ENCODE peak calls at places on chromosomes 4 and X, in five cellular contexts. One of them, this sample, is unnamed.

GRCh38 chr4:127708985-127709384 is 21.2 kb upstream of the SLC25A31 start:
- DNase-seq in astrocyte of the spinal cord: peak
- DNase-seq in osteoblast: no peak
- DNase-seq in HFFc6: peak
- DNase-seq in AG04450: peak
- DNase-seq in this sample: peak

GRCh38 chrX:81377329-81377728 is 175.4 kb downstream of the SH3BGRL start:
- DNase-seq in astrocyte of the spinal cord: peak
- DNase-seq in osteoblast: no peak
- DNase-seq in HFFc6: peak
- DNase-seq in AG04450: peak
- DNase-seq in this sample: peak

GRCh38 chrX:34563809-34564208 is 93.3 kb downstream of the TMEM47 start:
- DNase-seq in astrocyte of the spinal cord: no peak
- DNase-seq in osteoblast: no peak
- DNase-seq in HFFc6: no peak
- DNase-seq in AG04450: no peak
- DNase-seq in this sample: peak

GRCh38 chr4:53100801-53101581 is 238.9 kb downstream of the RASL11B start:
- DNase-seq in astrocyte of the spinal cord: peak
- DNase-seq in osteoblast: peak
- DNase-seq in HFFc6: peak
- DNase-seq in AG04450: no peak
- DNase-seq in this sample: peak

GRCh38 chrX:40145670-40146470 is 48.1 kb upstream of the BCOR start:
- DNase-seq in astrocyte of the spinal cord: no peak
- DNase-seq in osteoblast: peak
- DNase-seq in HFFc6: no peak
- DNase-seq in AG04450: no peak
- DNase-seq in this sample: no peak

GRCh38 chr4:73603307-73603710 is 16.9 kb downstream of the RASSF6 start:
- DNase-seq in astrocyte of the spinal cord: peak
- DNase-seq in osteoblast: peak
- DNase-seq in HFFc6: no peak
- DNase-seq in AG04450: peak
- DNase-seq in this sample: peak

GRCh38 chrX:104136241-104137019 is 20.4 kb downstream of the SLC25A53 start:
- DNase-seq in astrocyte of the spinal cord: peak
- DNase-seq in osteoblast: peak
- DNase-seq in HFFc6: peak
- DNase-seq in AG04450: peak
- DNase-seq in this sample: peak

GRCh38 chrX:124030520-124030919 is 69.0 kb downstream of the STAG2 start:
- DNase-seq in astrocyte of the spinal cord: no peak
- DNase-seq in osteoblast: peak
- DNase-seq in HFFc6: no peak
- DNase-seq in AG04450: no peak
- DNase-seq in this sample: no peak

GRCh38 chr4:5574386-5574785 is 134.0 kb downstream of the EVC2 start:
- DNase-seq in astrocyte of the spinal cord: no peak
- DNase-seq in osteoblast: no peak
- DNase-seq in HFFc6: no peak
- DNase-seq in AG04450: no peak
- DNase-seq in this sample: no peak

GRCh38 chrX:150482537-150483217 is 85.7 kb upstream of the MTM1 start:
- DNase-seq in astrocyte of the spinal cord: peak
- DNase-seq in osteoblast: no peak
- DNase-seq in HFFc6: peak
- DNase-seq in AG04450: peak
- DNase-seq in this sample: peak

GRCh38 chr4:21801661-21802355 is 146.8 kb downstream of the KCNIP4 start:
- DNase-seq in astrocyte of the spinal cord: peak
- DNase-seq in osteoblast: peak
- DNase-seq in HFFc6: no peak
- DNase-seq in AG04450: no peak
- DNase-seq in this sample: no peak

GRCh38 chr4:165027762-165028402 is 3.9 kb upstream of the TRIM60 start:
- DNase-seq in astrocyte of the spinal cord: no peak
- DNase-seq in osteoblast: no peak
- DNase-seq in HFFc6: no peak
- DNase-seq in AG04450: no peak
- DNase-seq in this sample: peak

GRCh38 chr4:10204401-10205058 is 87.9 kb upstream of the WDR1 start:
- DNase-seq in astrocyte of the spinal cord: no peak
- DNase-seq in osteoblast: peak
- DNase-seq in HFFc6: peak
- DNase-seq in AG04450: no peak
- DNase-seq in this sample: no peak

GRCh38 chrX:31540313-31540712 is 468.5 kb upstream of the FTHL17 start:
- DNase-seq in astrocyte of the spinal cord: no peak
- DNase-seq in osteoblast: no peak
- DNase-seq in HFFc6: no peak
- DNase-seq in AG04450: no peak
- DNase-seq in this sample: no peak

GRCh38 chr4:69830529-69831269 is 29.2 kb downstream of the SULT1E1 start:
- DNase-seq in astrocyte of the spinal cord: peak
- DNase-seq in osteoblast: no peak
- DNase-seq in HFFc6: no peak
- DNase-seq in AG04450: no peak
- DNase-seq in this sample: peak

GRCh38 chr4:182142146-182143085 is 100.8 kb upstream of the TENM3 start:
- DNase-seq in astrocyte of the spinal cord: peak
- DNase-seq in osteoblast: peak
- DNase-seq in HFFc6: peak
- DNase-seq in AG04450: no peak
- DNase-seq in this sample: no peak

GRCh38 chr4:16745009-16745408 is 153.4 kb downstream of the LDB2 start:
- DNase-seq in astrocyte of the spinal cord: peak
- DNase-seq in osteoblast: peak
- DNase-seq in HFFc6: peak
- DNase-seq in AG04450: peak
- DNase-seq in this sample: peak

GRCh38 chrX:24025741-24026402 is 1.1 kb downstream of the KLHL15 start:
- DNase-seq in astrocyte of the spinal cord: peak
- DNase-seq in osteoblast: peak
- DNase-seq in HFFc6: peak
- DNase-seq in AG04450: peak
- DNase-seq in this sample: peak

GRCh38 chrX:39519213-39519544 is 578.6 kb downstream of the BCOR start:
- DNase-seq in astrocyte of the spinal cord: peak
- DNase-seq in osteoblast: no peak
- DNase-seq in HFFc6: no peak
- DNase-seq in AG04450: no peak
- DNase-seq in this sample: no peak

GRCh38 chr4:2051086-2051485 is 8.0 kb upstream of the NAT8L start:
- DNase-seq in astrocyte of the spinal cord: no peak
- DNase-seq in osteoblast: peak
- DNase-seq in HFFc6: no peak
- DNase-seq in AG04450: no peak
- DNase-seq in this sample: no peak

GRCh38 chr4:75289843-75290616 is 224.2 kb downstream of the RCHY1 start:
- DNase-seq in astrocyte of the spinal cord: no peak
- DNase-seq in osteoblast: peak
- DNase-seq in HFFc6: no peak
- DNase-seq in AG04450: no peak
- DNase-seq in this sample: peak

GRCh38 chr4:39655866-39656265 is 17.2 kb upstream of the SMIM14 start:
- DNase-seq in astrocyte of the spinal cord: no peak
- DNase-seq in osteoblast: peak
- DNase-seq in HFFc6: no peak
- DNase-seq in AG04450: no peak
- DNase-seq in this sample: no peak

GRCh38 chrX:109827772-109828171 is 94.7 kb upstream of the ACSL4 start:
- DNase-seq in astrocyte of the spinal cord: no peak
- DNase-seq in osteoblast: no peak
- DNase-seq in HFFc6: no peak
- DNase-seq in AG04450: no peak
- DNase-seq in this sample: no peak

GRCh38 chr4:77123403-77123802 is 33.6 kb upstream of the CCNG2 start:
- DNase-seq in astrocyte of the spinal cord: no peak
- DNase-seq in osteoblast: no peak
- DNase-seq in HFFc6: no peak
- DNase-seq in AG04450: no peak
- DNase-seq in this sample: no peak

DNA sequence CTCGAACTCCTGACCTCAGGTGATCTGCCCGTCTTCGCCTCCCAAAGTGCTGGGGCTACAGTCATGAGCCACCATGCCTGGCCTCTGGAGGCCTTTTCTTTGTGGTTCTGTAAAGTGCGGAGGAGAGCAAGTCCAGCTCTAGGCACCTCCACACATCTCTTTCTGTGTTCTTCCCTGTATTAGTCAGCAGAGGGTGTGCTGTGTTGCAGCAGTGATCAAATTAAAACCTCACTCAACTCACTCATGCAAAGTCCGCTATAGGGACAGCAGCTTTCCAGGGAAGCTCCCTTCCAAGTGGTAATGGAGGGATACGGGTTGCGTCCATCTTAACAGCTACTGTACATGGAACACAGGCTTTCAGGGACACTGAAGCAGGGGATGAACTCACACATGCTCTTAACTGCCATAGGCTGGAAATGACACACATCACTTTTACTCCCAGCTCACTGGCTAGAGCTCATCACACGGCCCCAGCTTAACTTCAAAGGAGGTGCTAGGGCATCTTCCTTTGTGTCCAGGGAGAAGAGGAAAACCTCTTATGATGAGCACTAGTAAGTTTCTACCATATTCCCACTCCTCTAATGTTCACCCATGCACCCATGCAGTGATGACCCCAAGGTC is 36.0 kb upstream of the CCNG2 start:
- DNase-seq in astrocyte of the spinal cord: no peak
- DNase-seq in osteoblast: peak
- DNase-seq in HFFc6: no peak
- DNase-seq in AG04450: no peak
- DNase-seq in this sample: no peak
- TF ChIP-seq CTCF in astrocyte of the spinal cord: no peak
- TF ChIP-seq CTCF in osteoblast: peak
- TF ChIP-seq CTCF in HFFc6: no peak
- TF ChIP-seq CTCF in AG04450: peak
- TF ChIP-seq CTCF in this sample: no peak

DNA sequence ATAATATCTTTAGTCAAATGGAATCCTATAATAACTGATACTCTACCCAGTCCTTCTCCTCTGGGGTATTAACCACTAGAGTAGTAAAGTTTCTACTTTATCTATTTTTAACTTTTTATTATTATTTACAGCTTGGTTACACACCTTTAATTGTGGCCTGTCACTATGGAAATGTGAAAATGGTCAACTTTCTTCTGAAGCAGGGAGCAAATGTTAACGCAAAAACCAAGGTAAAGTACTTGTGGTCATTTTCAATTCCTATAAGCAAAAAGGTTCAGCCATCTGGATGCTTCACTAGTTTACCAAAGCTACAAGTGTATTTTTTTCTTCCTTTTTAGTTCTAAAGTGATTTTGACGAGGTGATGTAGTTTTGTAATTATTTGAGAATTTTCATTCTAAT is 238.8 kb downstream of the ANK2 start:
- DNase-seq in astrocyte of the spinal cord: no peak
- DNase-seq in osteoblast: no peak
- DNase-seq in HFFc6: no peak
- DNase-seq in AG04450: no peak
- DNase-seq in this sample: no peak
- TF ChIP-seq CTCF in astrocyte of the spinal cord: no peak
- TF ChIP-seq CTCF in osteoblast: no peak
- TF ChIP-seq CTCF in HFFc6: no peak
- TF ChIP-seq CTCF in AG04450: no peak
- TF ChIP-seq CTCF in this sample: no peak

GRCh38 chr4:79599691-79600090 is 191.7 kb upstream of the GK2 start:
- DNase-seq in astrocyte of the spinal cord: no peak
- DNase-seq in osteoblast: no peak
- DNase-seq in HFFc6: no peak
- DNase-seq in AG04450: no peak
- DNase-seq in this sample: no peak
- TF ChIP-seq CTCF in astrocyte of the spinal cord: no peak
- TF ChIP-seq CTCF in osteoblast: no peak
- TF ChIP-seq CTCF in HFFc6: no peak
- TF ChIP-seq CTCF in AG04450: no peak
- TF ChIP-seq CTCF in this sample: no peak

DNA sequence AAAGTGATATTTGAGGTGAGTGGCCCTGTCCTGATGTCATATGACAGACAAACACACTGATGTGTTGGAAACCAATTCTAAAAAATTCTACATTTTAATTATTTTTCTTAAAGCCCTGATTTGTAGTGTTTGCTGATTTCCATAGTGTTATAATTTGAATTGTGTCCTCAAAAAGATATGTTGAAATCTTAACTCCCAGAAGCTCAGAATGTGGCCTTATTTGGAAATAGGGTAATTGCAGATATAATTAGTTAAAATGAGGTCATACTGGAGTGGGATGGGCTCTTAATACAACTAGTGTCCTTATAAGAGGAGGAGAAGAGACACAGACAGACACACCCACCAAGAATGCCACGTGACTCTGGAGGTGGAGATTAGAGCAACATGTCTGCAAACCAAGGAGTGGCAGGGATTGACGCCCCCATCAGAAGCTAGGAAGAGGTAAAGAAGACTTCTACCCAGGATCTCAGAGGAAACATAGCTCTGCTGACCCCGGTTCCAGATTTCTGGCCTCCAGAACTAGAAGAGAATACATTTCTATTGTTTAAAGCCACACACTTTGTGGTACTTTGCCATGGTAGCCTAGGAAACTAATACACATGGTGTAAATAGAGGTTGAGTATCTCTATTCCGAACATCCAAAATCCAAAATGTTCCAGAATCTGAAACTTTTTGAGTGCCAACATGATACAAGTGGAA is 70.5 kb upstream of the IRF2 start:
- DNase-seq in astrocyte of the spinal cord: no peak
- DNase-seq in osteoblast: no peak
- DNase-seq in HFFc6: no peak
- DNase-seq in AG04450: no peak
- DNase-seq in this sample: peak
- TF ChIP-seq CTCF in astrocyte of the spinal cord: no peak
- TF ChIP-seq CTCF in osteoblast: no peak
- TF ChIP-seq CTCF in HFFc6: no peak
- TF ChIP-seq CTCF in AG04450: no peak
- TF ChIP-seq CTCF in this sample: no peak

GRCh38 chr4:113760852-113761681 is 471 bp downstream of the CAMK2D start:
- DNase-seq in astrocyte of the spinal cord: peak
- DNase-seq in osteoblast: peak
- DNase-seq in HFFc6: peak
- DNase-seq in AG04450: no peak
- DNase-seq in this sample: peak

GRCh38 chr4:113760094-113760851 is 1.3 kb downstream of the CAMK2D start:
- DNase-seq in astrocyte of the spinal cord: peak
- DNase-seq in osteoblast: peak
- DNase-seq in HFFc6: peak
- DNase-seq in AG04450: no peak
- DNase-seq in this sample: peak

GRCh38 chr4:113762061-113762850 is 718 bp upstream of the CAMK2D start:
- DNase-seq in astrocyte of the spinal cord: peak
- DNase-seq in osteoblast: peak
- DNase-seq in HFFc6: peak
- DNase-seq in AG04450: peak
- DNase-seq in this sample: peak

GRCh38 chr4:113762851-113763172 is 1.3 kb upstream of the CAMK2D start:
- DNase-seq in astrocyte of the spinal cord: no peak
- DNase-seq in osteoblast: no peak
- DNase-seq in HFFc6: no peak
- DNase-seq in AG04450: no peak
- DNase-seq in this sample: no peak

GRCh38 chr4:113761682-113762060 is at the start of gene CAMK2D:
- DNase-seq in astrocyte of the spinal cord: peak
- DNase-seq in osteoblast: peak
- DNase-seq in HFFc6: peak
- DNase-seq in AG04450: no peak
- DNase-seq in this sample: peak
- TF ChIP-seq CTCF in astrocyte of the spinal cord: peak
- TF ChIP-seq CTCF in osteoblast: peak
- TF ChIP-seq CTCF in HFFc6: peak
- TF ChIP-seq CTCF in AG04450: peak
- TF ChIP-seq CTCF in this sample: no peak

GRCh38 chr4:19156786-19157185 is 1094.9 kb upstream of the SLIT2 start:
- DNase-seq in astrocyte of the spinal cord: no peak
- DNase-seq in osteoblast: no peak
- DNase-seq in HFFc6: no peak
- DNase-seq in AG04450: no peak
- DNase-seq in this sample: no peak
- TF ChIP-seq CTCF in astrocyte of the spinal cord: no peak
- TF ChIP-seq CTCF in osteoblast: no peak
- TF ChIP-seq CTCF in HFFc6: no peak
- TF ChIP-seq CTCF in AG04450: no peak
- TF ChIP-seq CTCF in this sample: no peak